ENCODE peak calls at places on chromosomes 16 and 17, in eight cellular contexts. F, W, K, H, D, J, Q and Y are unnamed samples.

GRCh38 chr17:67636841-67637240 is 80.9 kb upstream of the NOL11 start:
- DNase-seq in J (peak; percentile 43), W (no peak), D (no peak), F (no peak), H (no peak), Q (no peak), K (peak; percentile 26), Y (no peak)

GRCh38 chr17:63573634-63574033 is 23.4 kb downstream of the DCAF7 start:
- DNase-seq in K (peak; percentile 31), H (no peak), W (peak; percentile 6), F (peak; percentile 16), D (no peak), Q (no peak), J (no peak), Y (no peak)

GRCh38 chr17:78585231-78585630 is 8.0 kb upstream of the DNAH17 start:
- DNase-seq in H (no peak), F (no peak), D (no peak), W (no peak), Q (no peak), J (no peak), K (no peak), Y (no peak)

GRCh38 chr17:64992325-64992802 is 64.2 kb downstream of the GNA13 start:
- DNase-seq in J (peak; percentile 93), D (peak; percentile 94), H (no peak), F (peak; percentile 12), K (peak; percentile 18), W (no peak), Q (no peak), Y (no peak)

GRCh38 chr16:17233301-17234002 is 237.3 kb downstream of the XYLT1 start:
- DNase-seq in D (no peak), F (no peak), W (no peak), H (no peak), K (no peak), Q (no peak), J (no peak), Y (no peak)

GRCh38 chr17:80780381-80781187 is 211.1 kb upstream of the CHMP6 start:
- DNase-seq in J (no peak), D (no peak), W (no peak), Q (no peak), F (no peak), K (no peak), H (no peak), Y (no peak)

GRCh38 chr17:80289631-80290030 is 29.0 kb downstream of the RNF213 start:
- DNase-seq in H (no peak), W (no peak), D (peak; percentile 49), J (no peak), Q (no peak), F (peak; percentile 18), K (no peak), Y (no peak)

GRCh38 chr17:67434061-67434525 is 57.0 kb downstream of the PITPNC1 start:
- DNase-seq in F (no peak), W (peak; percentile 45), H (no peak), D (no peak), K (no peak), J (no peak), Q (no peak), Y (no peak)

GRCh38 chr16:17354121-17354750 is 116.5 kb downstream of the XYLT1 start:
- DNase-seq in K (no peak), H (no peak), F (no peak), Q (no peak), D (peak; percentile 16), W (no peak), J (no peak), Y (no peak)

GRCh38 chr16:10521681-10522274 is 58.6 kb downstream of the EMP2 start:
- DNase-seq in Q (no peak), J (peak; percentile 75), W (peak; percentile 75), K (peak; percentile 79), H (no peak), D (no peak), F (peak; percentile 56), Y (no peak)

GRCh38 chr17:73984981-73985380 is 218.5 kb upstream of the RPL38 start:
- DNase-seq in K (no peak), D (no peak), F (no peak), H (no peak), Q (no peak), J (no peak), W (no peak), Y (no peak)

GRCh38 chr16:31869511-31870201 is 4.0 kb upstream of the ZNF267 start:
- DNase-seq in H (peak; percentile 97), W (peak; percentile 63), F (peak; percentile 35), J (peak; percentile 94), K (peak; percentile 71), D (peak; percentile 43), Q (no peak), Y (peak; percentile 89)

GRCh38 chr17:4706121-4706520 is 2.2 kb upstream of the PELP1 start:
- DNase-seq in W (no peak), D (no peak), Q (no peak), F (no peak), J (no peak), H (no peak), K (peak; percentile 15), Y (no peak)

GRCh38 chr17:76968707-76969597 is 100.7 kb downstream of the MGAT5B start:
- DNase-seq in F (peak; percentile 98), J (peak; percentile 39), K (no peak), H (no peak), W (peak; percentile 15), D (peak; percentile 82), Q (no peak), Y (no peak)

GRCh38 chr16:28101533-28101890 is 38.0 kb upstream of the GSG1L start:
- DNase-seq in D (no peak), Q (no peak), F (no peak), W (no peak), K (no peak), J (no peak), H (no peak), Y (no peak)

GRCh38 chr16:25692734-25693508 is 1.2 kb downstream of the HS3ST4 start:
- DNase-seq in Q (no peak), F (peak; percentile 13), W (no peak), H (no peak), K (no peak), D (no peak), J (no peak), Y (no peak)

GRCh38 chr16:77674888-77675287 is 47.4 kb upstream of the NUDT7 start:
- DNase-seq in F (no peak), Q (no peak), H (no peak), D (no peak), J (no peak), W (peak; percentile 7), K (peak; percentile 57), Y (no peak)

GRCh38 chr16:4498546-4499195 is 22.5 kb downstream of the HMOX2 start:
- DNase-seq in W (no peak), F (no peak), Q (no peak), H (no peak), K (no peak), D (no peak), J (peak; percentile 75), Y (no peak)

GRCh38 chr16:25108054-25108453 is 3.5 kb upstream of the LCMT1 start:
- DNase-seq in D (no peak), Q (no peak), F (peak; percentile 37), W (no peak), H (no peak), K (no peak), J (no peak), Y (no peak)

GRCh38 chr17:36475346-36475970 is 11.0 kb upstream of the ZNHIT3 start:
- DNase-seq in K (no peak), W (no peak), Q (no peak), H (no peak), J (no peak), D (no peak), F (peak; percentile 46), Y (no peak)

GRCh38 chr16:67451061-67451703 is 20.3 kb downstream of the HSD11B2 start:
- DNase-seq in Q (no peak), H (no peak), F (no peak), W (no peak), D (no peak), K (no peak), J (no peak), Y (no peak)

GRCh38 chr17:58498177-58498828 is 10.1 kb upstream of the HSF5 start:
- DNase-seq in H (no peak), K (no peak), J (no peak), F (no peak), Q (no peak), D (no peak), W (no peak), Y (no peak)

GRCh38 chr16:64196444-64196843 is 925.4 kb downstream of the CDH11 start:
- DNase-seq in D (no peak), J (no peak), K (no peak), H (no peak), W (peak; percentile 23), Q (no peak), F (peak; percentile 57), Y (no peak)

GRCh38 chr17:35849469-35850348 is 19.0 kb downstream of the HEATR9 start:
- DNase-seq in F (peak; percentile 74), D (no peak), J (peak; percentile 77), W (peak; percentile 90), Q (no peak), K (peak; percentile 62), H (peak; percentile 51), Y (peak; percentile 60)

GRCh38 chr17:81294512-81295030 is 536 bp downstream of the SLC38A10 start:
- DNase-seq in D (no peak), J (no peak), H (no peak), Q (no peak), K (peak; percentile 51), W (peak; percentile 24), F (peak; percentile 51), Y (no peak)

GRCh38 chr16:84040823-84041391 is 1.7 kb downstream of the SLC38A8 start:
- DNase-seq in Q (no peak), H (no peak), F (peak; percentile 59), J (peak; percentile 32), D (peak; percentile 68), K (peak; percentile 68), W (peak; percentile 45), Y (no peak)